ENCODE peak calls at places on chromosome 22, in ten cellular contexts. One of them, this sample, is unnamed.

GRCh38 chr22:34638128-34638527 is 427.8 kb upstream of the ISX start:
- DNase-seq in AG20443: no peak
- DNase-seq in HT-29: no peak
- DNase-seq in CD4-positive, alpha-beta T cell: no peak
- DNase-seq in NCI-H1105 treated with DMSO at 0.1 percent for 48 hours: no peak
- DNase-seq in ascending aorta: no peak
- DNase-seq in NCI-H510A treated with DMSO at 0.1 percent for 48 hours: no peak
- DNase-seq in spleen: no peak
- DNase-seq in stimulated activated CD4-positive, alpha-beta T cell treated with anti-CD3 and anti-CD28 coated beads, TNF-alpha, amount 100 ng/mL, for 1 hour: no peak
- DNase-seq in left cardiac atrium: no peak
- DNase-seq in this sample: no peak

GRCh38 chr22:38228873-38229740 is 27.3 kb downstream of the MAFF start:
- DNase-seq in NCI-H510A treated with DMSO at 0.1 percent for 48 hours: peak
- DNase-seq in CD4-positive, alpha-beta T cell: no peak
- DNase-seq in stimulated activated CD4-positive, alpha-beta T cell treated with anti-CD3 and anti-CD28 coated beads, TNF-alpha, amount 100 ng/mL, for 1 hour: no peak
- DNase-seq in NCI-H1105 treated with DMSO at 0.1 percent for 48 hours: no peak
- DNase-seq in spleen: no peak
- DNase-seq in left cardiac atrium: peak
- DNase-seq in AG20443: peak
- DNase-seq in HT-29: peak
- DNase-seq in ascending aorta: no peak
- DNase-seq in this sample: no peak

GRCh38 chr22:47437636-47438035 is 675.2 kb downstream of the TBC1D22A start:
- DNase-seq in stimulated activated CD4-positive, alpha-beta T cell treated with anti-CD3 and anti-CD28 coated beads, TNF-alpha, amount 100 ng/mL, for 1 hour: no peak
- DNase-seq in left cardiac atrium: no peak
- DNase-seq in NCI-H510A treated with DMSO at 0.1 percent for 48 hours: no peak
- DNase-seq in ascending aorta: no peak
- DNase-seq in CD4-positive, alpha-beta T cell: no peak
- DNase-seq in HT-29: no peak
- DNase-seq in AG20443: no peak
- DNase-seq in spleen: no peak
- DNase-seq in NCI-H1105 treated with DMSO at 0.1 percent for 48 hours: no peak
- DNase-seq in this sample: no peak

GRCh38 chr22:36244522-36245391 is 5.4 kb upstream of the APOL2 start:
- DNase-seq in HT-29: no peak
- DNase-seq in NCI-H1105 treated with DMSO at 0.1 percent for 48 hours: no peak
- DNase-seq in left cardiac atrium: peak
- DNase-seq in stimulated activated CD4-positive, alpha-beta T cell treated with anti-CD3 and anti-CD28 coated beads, TNF-alpha, amount 100 ng/mL, for 1 hour: no peak
- DNase-seq in CD4-positive, alpha-beta T cell: no peak
- DNase-seq in spleen: no peak
- DNase-seq in NCI-H510A treated with DMSO at 0.1 percent for 48 hours: no peak
- DNase-seq in ascending aorta: no peak
- DNase-seq in AG20443: peak
- DNase-seq in this sample: no peak

GRCh38 chr22:49815641-49816071 is 12.0 kb downstream of the BRD1 start:
- DNase-seq in left cardiac atrium: no peak
- DNase-seq in CD4-positive, alpha-beta T cell: no peak
- DNase-seq in AG20443: no peak
- DNase-seq in spleen: no peak
- DNase-seq in NCI-H510A treated with DMSO at 0.1 percent for 48 hours: no peak
- DNase-seq in ascending aorta: no peak
- DNase-seq in stimulated activated CD4-positive, alpha-beta T cell treated with anti-CD3 and anti-CD28 coated beads, TNF-alpha, amount 100 ng/mL, for 1 hour: no peak
- DNase-seq in NCI-H1105 treated with DMSO at 0.1 percent for 48 hours: no peak
- DNase-seq in HT-29: no peak
- DNase-seq in this sample: no peak

GRCh38 chr22:23742505-23743264 is 8.2 kb downstream of the ZNF70 start:
- DNase-seq in AG20443: no peak
- DNase-seq in NCI-H510A treated with DMSO at 0.1 percent for 48 hours: no peak
- DNase-seq in ascending aorta: no peak
- DNase-seq in stimulated activated CD4-positive, alpha-beta T cell treated with anti-CD3 and anti-CD28 coated beads, TNF-alpha, amount 100 ng/mL, for 1 hour: no peak
- DNase-seq in CD4-positive, alpha-beta T cell: no peak
- DNase-seq in HT-29: no peak
- DNase-seq in left cardiac atrium: no peak
- DNase-seq in spleen: no peak
- DNase-seq in NCI-H1105 treated with DMSO at 0.1 percent for 48 hours: no peak
- DNase-seq in this sample: no peak

GRCh38 chr22:28736296-28737155 is 5.1 kb downstream of the CHEK2 start:
- DNase-seq in left cardiac atrium: no peak
- DNase-seq in stimulated activated CD4-positive, alpha-beta T cell treated with anti-CD3 and anti-CD28 coated beads, TNF-alpha, amount 100 ng/mL, for 1 hour: no peak
- DNase-seq in NCI-H510A treated with DMSO at 0.1 percent for 48 hours: peak
- DNase-seq in AG20443: no peak
- DNase-seq in NCI-H1105 treated with DMSO at 0.1 percent for 48 hours: no peak
- DNase-seq in spleen: no peak
- DNase-seq in HT-29: no peak
- DNase-seq in CD4-positive, alpha-beta T cell: no peak
- DNase-seq in ascending aorta: no peak
- DNase-seq in this sample: no peak

GRCh38 chr22:48734961-48735360 is 1092.7 kb downstream of the BRD1 start:
- DNase-seq in spleen: peak
- DNase-seq in AG20443: no peak
- DNase-seq in NCI-H1105 treated with DMSO at 0.1 percent for 48 hours: no peak
- DNase-seq in HT-29: no peak
- DNase-seq in NCI-H510A treated with DMSO at 0.1 percent for 48 hours: no peak
- DNase-seq in stimulated activated CD4-positive, alpha-beta T cell treated with anti-CD3 and anti-CD28 coated beads, TNF-alpha, amount 100 ng/mL, for 1 hour: no peak
- DNase-seq in ascending aorta: no peak
- DNase-seq in left cardiac atrium: no peak
- DNase-seq in CD4-positive, alpha-beta T cell: no peak
- DNase-seq in this sample: no peak

GRCh38 chr22:25235547-25236290 is 16.3 kb downstream of the CRYBB2 start:
- DNase-seq in spleen: peak
- DNase-seq in NCI-H510A treated with DMSO at 0.1 percent for 48 hours: peak
- DNase-seq in AG20443: peak
- DNase-seq in left cardiac atrium: peak
- DNase-seq in HT-29: peak
- DNase-seq in stimulated activated CD4-positive, alpha-beta T cell treated with anti-CD3 and anti-CD28 coated beads, TNF-alpha, amount 100 ng/mL, for 1 hour: no peak
- DNase-seq in NCI-H1105 treated with DMSO at 0.1 percent for 48 hours: peak
- DNase-seq in CD4-positive, alpha-beta T cell: peak
- DNase-seq in ascending aorta: no peak
- DNase-seq in this sample: peak

GRCh38 chr22:40922484-40923303 is 28.5 kb upstream of the RBX1 start:
- DNase-seq in NCI-H1105 treated with DMSO at 0.1 percent for 48 hours: peak
- DNase-seq in ascending aorta: no peak
- DNase-seq in AG20443: peak
- DNase-seq in left cardiac atrium: no peak
- DNase-seq in CD4-positive, alpha-beta T cell: no peak
- DNase-seq in HT-29: peak
- DNase-seq in NCI-H510A treated with DMSO at 0.1 percent for 48 hours: peak
- DNase-seq in spleen: no peak
- DNase-seq in stimulated activated CD4-positive, alpha-beta T cell treated with anti-CD3 and anti-CD28 coated beads, TNF-alpha, amount 100 ng/mL, for 1 hour: no peak
- DNase-seq in this sample: peak

GRCh38 chr22:36860821-36861659 is at the start of gene NCF4:
- DNase-seq in CD4-positive, alpha-beta T cell: no peak
- DNase-seq in NCI-H1105 treated with DMSO at 0.1 percent for 48 hours: no peak
- DNase-seq in spleen: peak
- DNase-seq in HT-29: no peak
- DNase-seq in ascending aorta: peak
- DNase-seq in left cardiac atrium: peak
- DNase-seq in NCI-H510A treated with DMSO at 0.1 percent for 48 hours: no peak
- DNase-seq in AG20443: no peak
- DNase-seq in stimulated activated CD4-positive, alpha-beta T cell treated with anti-CD3 and anti-CD28 coated beads, TNF-alpha, amount 100 ng/mL, for 1 hour: no peak
- DNase-seq in this sample: no peak

GRCh38 chr22:43826142-43827093 is 14.3 kb upstream of the EFCAB6 start:
- DNase-seq in NCI-H510A treated with DMSO at 0.1 percent for 48 hours: peak
- DNase-seq in AG20443: peak
- DNase-seq in NCI-H1105 treated with DMSO at 0.1 percent for 48 hours: no peak
- DNase-seq in HT-29: no peak
- DNase-seq in ascending aorta: no peak
- DNase-seq in CD4-positive, alpha-beta T cell: no peak
- DNase-seq in stimulated activated CD4-positive, alpha-beta T cell treated with anti-CD3 and anti-CD28 coated beads, TNF-alpha, amount 100 ng/mL, for 1 hour: no peak
- DNase-seq in left cardiac atrium: no peak
- DNase-seq in spleen: no peak
- DNase-seq in this sample: peak

GRCh38 chr22:42719133-42719532 is 1.5 kb downstream of the A4GALT start:
- DNase-seq in CD4-positive, alpha-beta T cell: no peak
- DNase-seq in stimulated activated CD4-positive, alpha-beta T cell treated with anti-CD3 and anti-CD28 coated beads, TNF-alpha, amount 100 ng/mL, for 1 hour: no peak
- DNase-seq in left cardiac atrium: peak
- DNase-seq in NCI-H510A treated with DMSO at 0.1 percent for 48 hours: no peak
- DNase-seq in HT-29: peak
- DNase-seq in AG20443: no peak
- DNase-seq in NCI-H1105 treated with DMSO at 0.1 percent for 48 hours: no peak
- DNase-seq in ascending aorta: no peak
- DNase-seq in spleen: no peak
- DNase-seq in this sample: no peak

GRCh38 chr22:20951932-20952380 is 15.1 kb upstream of the AIFM3 start:
- DNase-seq in CD4-positive, alpha-beta T cell: no peak
- DNase-seq in left cardiac atrium: no peak
- DNase-seq in NCI-H1105 treated with DMSO at 0.1 percent for 48 hours: no peak
- DNase-seq in NCI-H510A treated with DMSO at 0.1 percent for 48 hours: no peak
- DNase-seq in HT-29: no peak
- DNase-seq in ascending aorta: no peak
- DNase-seq in stimulated activated CD4-positive, alpha-beta T cell treated with anti-CD3 and anti-CD28 coated beads, TNF-alpha, amount 100 ng/mL, for 1 hour: no peak
- DNase-seq in spleen: peak
- DNase-seq in AG20443: no peak
- DNase-seq in this sample: no peak

GRCh38 chr22:17243524-17243923 is 24.3 kb upstream of the ADA2 start:
- DNase-seq in AG20443: peak
- DNase-seq in stimulated activated CD4-positive, alpha-beta T cell treated with anti-CD3 and anti-CD28 coated beads, TNF-alpha, amount 100 ng/mL, for 1 hour: no peak
- DNase-seq in NCI-H1105 treated with DMSO at 0.1 percent for 48 hours: no peak
- DNase-seq in ascending aorta: no peak
- DNase-seq in left cardiac atrium: no peak
- DNase-seq in HT-29: no peak
- DNase-seq in spleen: peak
- DNase-seq in CD4-positive, alpha-beta T cell: no peak
- DNase-seq in NCI-H510A treated with DMSO at 0.1 percent for 48 hours: no peak
- DNase-seq in this sample: no peak

GRCh38 chr22:26777402-26777801 is 120.0 kb downstream of the MIAT start:
- DNase-seq in NCI-H510A treated with DMSO at 0.1 percent for 48 hours: no peak
- DNase-seq in stimulated activated CD4-positive, alpha-beta T cell treated with anti-CD3 and anti-CD28 coated beads, TNF-alpha, amount 100 ng/mL, for 1 hour: no peak
- DNase-seq in left cardiac atrium: no peak
- DNase-seq in ascending aorta: no peak
- DNase-seq in NCI-H1105 treated with DMSO at 0.1 percent for 48 hours: no peak
- DNase-seq in CD4-positive, alpha-beta T cell: no peak
- DNase-seq in AG20443: peak
- DNase-seq in HT-29: no peak
- DNase-seq in spleen: no peak
- DNase-seq in this sample: peak

This sample was measured in GM04504.